ENCODE peak calls at places on chromosomes 12 and 14, in nine cellular contexts. B is HFFc6; I is HEK293T; N is stromal cell of bone marrow; M is astrocyte; X is activated naive CD4-positive, alpha-beta T cell treated with anti-CD3 and anti-CD28 coated beads, Interleukin-2, amount 10 ng/mL, durations not matched to agents 7 days and 5 days; O is naive thymus-derived CD8-positive, alpha-beta T cell; T is anterior cingulate cortex; A is endothelial cell. Q is an unnamed sample.

GRCh38 chr12:88925370-88925915 is 345.2 kb upstream of the KITLG start:
- DNase-seq in I (no peak), B (no peak), M (peak), A (no peak), X (no peak), T (no peak), O (no peak), N (peak), Q (no peak)

GRCh38 chr12:63991036-63991547 is 146.6 kb downstream of the SRGAP1 start:
- DNase-seq in X (no peak), A (no peak), O (no peak), I (no peak), T (no peak), M (peak), N (no peak), B (no peak), Q (no peak)

GRCh38 chr12:38385492-38385864 is 68.9 kb downstream of the ALG10B start:
- DNase-seq in I (no peak), T (no peak), N (no peak), O (no peak), B (no peak), A (no peak), X (no peak), M (no peak), Q (no peak)

GRCh38 chr12:71046215-71046614 is 111.6 kb downstream of the TSPAN8 start:
- DNase-seq in O (no peak), X (no peak), I (no peak), B (no peak), A (no peak), T (no peak), N (peak), M (peak), Q (no peak)

GRCh38 chr12:98873823-98874222 is 228.7 kb downstream of the APAF1 start:
- DNase-seq in I (no peak), X (no peak), A (no peak), O (no peak), T (no peak), B (no peak), M (no peak), N (no peak), Q (no peak)

GRCh38 chr14:36477266-36477665 is 42.8 kb downstream of the NKX2-1 start:
- DNase-seq in B (no peak), T (no peak), M (no peak), A (no peak), I (no peak), X (no peak), N (no peak), O (no peak), Q (no peak)

GRCh38 chr12:29743801-29744200 is 39.9 kb downstream of the TMTC1 start:
- DNase-seq in O (no peak), N (peak), I (no peak), A (no peak), X (no peak), M (peak), T (no peak), B (no peak), Q (no peak)

GRCh38 chr14:103801459-103801858 is 45.9 kb downstream of the PPP1R13B start:
- DNase-seq in O (no peak), M (peak), B (peak), T (no peak), X (no peak), I (peak), A (no peak), N (peak), Q (no peak)

GRCh38 chr12:68100241-68100640 is 59.3 kb downstream of the IFNG start:
- DNase-seq in M (no peak), B (no peak), I (no peak), N (no peak), T (no peak), A (no peak), X (no peak), O (no peak), Q (no peak)

GRCh38 chr14:61749867-61750266 is 12.4 kb upstream of the SNAPC1 start:
- DNase-seq in B (no peak), X (no peak), M (no peak), N (no peak), T (no peak), O (no peak), A (no peak), I (peak), Q (no peak)

GRCh38 chr12:66044731-66045130 is 85.8 kb downstream of the LLPH start:
- DNase-seq in T (no peak), O (no peak), X (no peak), A (no peak), M (peak), N (peak), B (peak), I (no peak), Q (no peak)